ENCODE peak calls at places on chromosomes 5 and 9, in five cellular contexts. U is HepG2, D is A549, T is GM12878, V is upper lobe of left lung. X is an unnamed sample.

GRCh38 chr5:163189023-163189553 is 248.3 kb upstream of the CCNG1 start:
- ATAC-seq in U (no peak), D (no peak), T (peak; percentile 27), V (no peak), X (no peak)

GRCh38 chr9:70091553-70091952 is 47.9 kb downstream of the MAMDC2 start:
- ATAC-seq in U (no peak), D (no peak), T (no peak), V (peak; percentile 69), X (no peak)

GRCh38 chr5:160260006-160260775 is 30.9 kb downstream of the FABP6 start:
- ATAC-seq in U (peak; percentile 5), D (no peak), T (no peak), V (peak; percentile 20), X (peak; percentile 13)

GRCh38 chr5:89095341-89095740 is 212.4 kb upstream of the MEF2C start:
- ATAC-seq in U (no peak), D (no peak), T (peak; percentile 56), V (no peak), X (no peak)

GRCh38 chr9:122070728-122071127 is 22.4 kb downstream of the TTLL11 start:
- ATAC-seq in U (no peak), D (no peak), T (no peak), V (no peak), X (no peak)

GRCh38 chr9:10806873-10807272 is 194.1 kb upstream of the PTPRD start:
- ATAC-seq in U (no peak), D (no peak), T (no peak), V (no peak), X (no peak)

GRCh38 chr5:1330847-1331831 is 13.8 kb downstream of the CLPTM1L start:
- ATAC-seq in U (peak; percentile 25), D (peak; percentile 20), T (peak; percentile 47), V (peak; percentile 39), X (no peak)

GRCh38 chr9:17520264-17521058 is 58.4 kb upstream of the SH3GL2 start:
- ATAC-seq in U (peak; percentile 86), D (no peak), T (no peak), V (no peak), X (no peak)

GRCh38 chr9:29006603-29007002 is 1433.3 kb upstream of the C9orf72 start:
- ATAC-seq in U (no peak), D (peak; percentile 47), T (no peak), V (no peak), X (no peak)

GRCh38 chr9:36665387-36665786 is 92.7 kb downstream of the MELK start:
- ATAC-seq in U (no peak), D (no peak), T (no peak), V (no peak), X (no peak)

GRCh38 chr5:142015781-142016533 is 3.1 kb upstream of the GNPDA1 start:
- ATAC-seq in U (no peak), D (no peak), T (peak; percentile 20), V (peak; percentile 37), X (no peak)

GRCh38 chr9:36888551-36888950 is 145.5 kb downstream of the PAX5 start:
- ATAC-seq in U (no peak), D (no peak), T (no peak), V (no peak), X (no peak)

GRCh38 chr9:77020438-77021264 is 1.2 kb downstream of the FOXB2 start:
- ATAC-seq in U (no peak), D (peak; percentile 20), T (no peak), V (no peak), X (no peak)

GRCh38 chr5:115430374-115430773 is 114.2 kb downstream of the FEM1C start:
- ATAC-seq in U (no peak), D (no peak), T (no peak), V (no peak), X (no peak)

GRCh38 chr5:93532370-93532769 is 48.6 kb downstream of the NR2F1-AS1 start:
- ATAC-seq in U (peak; percentile 59), D (no peak), T (no peak), V (peak; percentile 87), X (peak; percentile 93)

GRCh38 chr9:86868611-86869010 is 78.7 kb downstream of the GAS1 start:
- ATAC-seq in U (no peak), D (no peak), T (no peak), V (no peak), X (no peak)

GRCh38 chr9:4508907-4509589 is 18.8 kb downstream of the SLC1A1 start:
- ATAC-seq in U (no peak), D (no peak), T (no peak), V (no peak), X (no peak)

GRCh38 chr5:179822059-179822432 is 1.3 kb downstream of the SQSTM1 start:
- ATAC-seq in U (no peak), D (no peak), T (no peak), V (no peak), X (no peak)

GRCh38 chr5:179821298-179822058 is 773 bp downstream of the SQSTM1 start:
- ATAC-seq in U (peak; percentile 48), D (peak; percentile 16), T (peak; percentile 74), V (peak; percentile 87), X (peak; percentile 85)

GRCh38 chr5:179820127-179820482 is 600 bp upstream of the SQSTM1 start:
- ATAC-seq in U (peak; percentile 4), D (peak; percentile 3), T (no peak), V (no peak), X (no peak)

GRCh38 chr5:179819296-179820126 is 1.2 kb upstream of the SQSTM1 start:
- ATAC-seq in U (peak; percentile 66), D (peak; percentile 45), T (peak; percentile 43), V (peak; percentile 42), X (peak; percentile 26)

DNA sequence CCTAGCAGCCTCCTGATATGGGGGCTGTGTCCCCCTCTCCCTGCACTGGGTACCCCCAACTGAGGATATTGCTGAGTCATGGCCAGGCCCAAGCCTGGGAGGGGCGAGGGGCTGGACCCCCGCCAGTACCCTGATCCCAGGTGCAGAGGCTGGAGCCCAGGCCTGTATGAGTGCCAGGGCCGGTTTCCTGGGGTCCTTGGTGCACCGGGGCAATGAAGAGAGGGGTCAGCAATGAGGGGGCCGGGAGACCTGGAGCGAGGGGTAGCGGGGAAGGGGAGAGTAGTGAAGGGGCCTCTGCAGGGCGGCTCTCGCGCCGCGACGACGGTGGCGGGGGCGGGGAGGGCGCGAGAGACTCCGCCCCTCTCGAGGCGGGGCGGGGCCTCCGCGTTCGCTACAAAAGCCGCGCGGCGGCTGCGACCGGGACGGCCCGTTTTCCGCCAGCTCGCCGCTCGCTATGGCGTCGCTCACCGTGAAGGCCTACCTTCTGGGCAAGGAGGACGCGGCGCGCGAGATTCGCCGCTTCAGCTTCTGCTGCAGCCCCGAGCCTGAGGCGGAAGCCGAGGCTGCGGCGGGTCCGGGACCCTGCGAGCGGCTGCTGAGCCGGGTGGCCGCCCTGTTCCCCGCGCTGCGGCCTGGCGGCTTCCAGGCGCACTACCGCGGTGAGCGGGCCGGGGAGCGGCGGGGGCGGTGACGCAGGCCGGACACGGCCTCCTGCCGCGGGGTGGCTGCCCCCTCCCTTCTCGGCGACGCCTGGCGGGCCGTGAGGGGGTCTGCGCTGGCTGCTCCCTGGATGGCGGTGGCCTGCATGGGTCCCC is at the start of gene SQSTM1:
- ATAC-seq in U (peak; percentile 9), D (peak; percentile 15), T (peak; percentile 49), V (peak; percentile 86), X (peak; percentile 70)
- TF ChIP-seq POLR2A in U (peak; percentile 99), D (peak; percentile 100), T (peak; percentile 98), V (peak; percentile 98), X (peak; percentile 99)

GRCh38 chr5:170438581-170438980 is 49.4 kb upstream of the KCNMB1 start:
- ATAC-seq in U (no peak), D (no peak), T (no peak), V (no peak), X (no peak)

GRCh38 chr5:170437621-170438375 is 48.6 kb upstream of the KCNMB1 start:
- ATAC-seq in U (no peak), D (no peak), T (no peak), V (no peak), X (no peak)

GRCh38 chr5:170439944-170440269 is 50.7 kb upstream of the KCNMB1 start:
- ATAC-seq in U (no peak), D (no peak), T (no peak), V (no peak), X (no peak)

GRCh38 chr5:170440771-170441370 is 51.7 kb upstream of the KCNMB1 start:
- ATAC-seq in U (no peak), D (no peak), T (no peak), V (no peak), X (no peak)

GRCh38 chr5:170439246-170439943 is 50.2 kb upstream of the KCNMB1 start:
- ATAC-seq in U (no peak), D (no peak), T (no peak), V (no peak), X (no peak)
- TF ChIP-seq EP300 in U (no peak), D (no peak), T (no peak), V (no peak), X (no peak)

GRCh38 chr9:113373255-113373654 is 3.5 kb downstream of the HDHD3 start:
- ATAC-seq in U (no peak), D (no peak), T (no peak), V (no peak), X (no peak)

GRCh38 chr9:113380869-113381378 is 4.1 kb upstream of the HDHD3 start:
- ATAC-seq in U (no peak), D (no peak), T (peak; percentile 72), V (no peak), X (no peak)

GRCh38 chr9:113373676-113374392 is 3.0 kb downstream of the HDHD3 start:
- ATAC-seq in U (no peak), D (no peak), T (no peak), V (no peak), X (no peak)

GRCh38 chr9:113375057-113376023 is 1.4 kb downstream of the HDHD3 start:
- ATAC-seq in U (no peak), D (no peak), T (no peak), V (no peak), X (no peak)

DNA sequence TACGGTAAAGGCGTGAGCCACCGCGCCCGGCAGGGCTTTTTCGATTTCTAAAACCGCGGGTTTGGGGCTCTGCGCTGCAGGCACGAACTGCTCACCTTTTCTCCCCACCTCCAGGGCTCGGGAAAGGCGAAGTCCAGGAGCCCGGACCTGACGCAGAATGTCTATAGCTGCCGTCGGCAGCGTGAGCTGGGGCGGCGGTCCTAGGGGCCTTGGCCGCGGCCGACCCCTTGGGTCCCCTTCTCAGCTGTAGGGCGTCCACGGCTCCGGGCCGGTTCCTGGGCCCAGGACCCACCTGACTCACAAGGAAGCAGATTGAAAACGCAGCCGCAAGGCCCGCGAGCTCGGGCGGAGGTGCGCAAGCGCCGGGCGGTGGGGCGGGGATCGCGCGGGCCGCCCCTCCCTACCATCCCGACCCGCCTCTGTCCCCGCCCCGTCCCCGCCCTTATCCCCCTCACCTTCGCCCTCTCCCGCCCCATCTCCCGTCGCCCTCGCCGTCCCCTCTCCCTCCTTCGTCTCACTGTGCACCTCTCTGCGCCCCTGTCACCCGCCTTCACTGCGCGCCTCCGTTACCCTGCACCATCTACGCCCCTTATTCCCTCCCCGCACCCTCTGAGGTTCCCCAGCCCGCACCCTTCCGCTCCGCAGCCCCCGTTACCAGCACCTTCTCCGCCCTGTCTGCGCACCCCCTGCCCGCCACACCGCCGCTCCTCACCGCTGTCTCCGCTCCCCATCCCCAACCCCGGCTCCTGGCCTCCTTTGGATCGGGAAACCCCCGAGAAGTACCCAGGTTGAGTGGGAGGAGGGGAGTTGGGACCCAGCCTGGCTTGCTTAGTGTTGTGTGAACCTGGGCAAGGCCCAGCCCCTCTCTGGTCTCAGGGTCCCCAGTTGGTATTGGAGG is at the start of gene HDHD3:
- ATAC-seq in U (peak; percentile 83), D (peak; percentile 90), T (peak; percentile 93), V (peak; percentile 88), X (peak; percentile 96)
- TF ChIP-seq POLR2A in U (peak; percentile 70), D (peak; percentile 82), T (peak; percentile 87), V (peak; percentile 57), X (peak; percentile 56)

DNA sequence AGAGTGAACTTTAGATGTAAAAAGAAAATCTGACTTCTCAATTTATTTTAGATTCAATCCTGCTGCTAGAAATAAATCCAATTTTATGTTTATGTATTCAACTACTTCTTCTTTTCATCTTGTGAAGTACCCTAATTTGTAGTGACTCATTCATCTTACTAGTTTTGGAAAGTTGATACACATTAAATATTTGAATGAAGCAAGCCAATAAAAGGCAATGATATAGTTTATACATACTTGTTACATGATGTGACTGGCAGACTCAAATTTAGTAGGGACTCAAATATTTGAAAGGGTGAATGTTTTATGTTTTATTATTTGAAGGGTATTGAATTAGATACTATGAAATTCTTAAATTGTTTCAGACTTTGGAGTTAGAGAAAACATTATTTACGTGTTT is 34.7 kb downstream of the CSNK1G3 start:
- ATAC-seq in U (no peak), D (no peak), T (no peak), V (no peak), X (no peak)
- TF ChIP-seq EP300 in U (no peak), D (no peak), T (no peak), V (no peak), X (no peak)